ENCODE peak calls at places on chromosomes 12 and 14, in six cellular contexts. One of them, this sample, is unnamed.
A peak's percentile ranks its signal among the peaks of the same experiment; 100 is the strongest.

GRCh38 chr12:44511289-44511688 is 364.8 kb downstream of the NELL2 start:
- DNase-seq in HCT116: no peak
- DNase-seq in A673: no peak
- DNase-seq in dorsolateral prefrontal cortex: no peak
- DNase-seq in RWPE1: no peak
- DNase-seq in CD4-positive, alpha-beta T cell: no peak
- DNase-seq in this sample: no peak

GRCh38 chr12:27504506-27504905 is 19.5 kb upstream of the PPFIBP1 start:
- DNase-seq in HCT116: no peak
- DNase-seq in A673: no peak
- DNase-seq in dorsolateral prefrontal cortex: no peak
- DNase-seq in RWPE1: no peak
- DNase-seq in CD4-positive, alpha-beta T cell: no peak
- DNase-seq in this sample: no peak

GRCh38 chr12:59834659-59835474 is 239.0 kb downstream of the SLC16A7 start:
- DNase-seq in HCT116: peak; percentile 13
- DNase-seq in A673: peak; percentile 34
- DNase-seq in dorsolateral prefrontal cortex: no peak
- DNase-seq in RWPE1: no peak
- DNase-seq in CD4-positive, alpha-beta T cell: no peak
- DNase-seq in this sample: no peak

GRCh38 chr12:81811066-81811777 is 52.1 kb upstream of the PPFIA2 start:
- DNase-seq in HCT116: no peak
- DNase-seq in A673: peak; percentile 6
- DNase-seq in dorsolateral prefrontal cortex: no peak
- DNase-seq in RWPE1: no peak
- DNase-seq in CD4-positive, alpha-beta T cell: no peak
- DNase-seq in this sample: no peak

GRCh38 chr14:54713364-54713763 is 146.4 kb downstream of the SAMD4A start:
- DNase-seq in HCT116: no peak
- DNase-seq in A673: no peak
- DNase-seq in dorsolateral prefrontal cortex: no peak
- DNase-seq in RWPE1: no peak
- DNase-seq in CD4-positive, alpha-beta T cell: no peak
- DNase-seq in this sample: no peak

GRCh38 chr12:3928538-3929220 is 55.5 kb upstream of the PARP11 start:
- DNase-seq in HCT116: no peak
- DNase-seq in A673: no peak
- DNase-seq in dorsolateral prefrontal cortex: no peak
- DNase-seq in RWPE1: no peak
- DNase-seq in CD4-positive, alpha-beta T cell: no peak
- DNase-seq in this sample: no peak

GRCh38 chr14:101201535-101202125 is 298.1 kb upstream of the RTL1 start:
- DNase-seq in HCT116: no peak
- DNase-seq in A673: no peak
- DNase-seq in dorsolateral prefrontal cortex: no peak
- DNase-seq in RWPE1: no peak
- DNase-seq in CD4-positive, alpha-beta T cell: no peak
- DNase-seq in this sample: peak; percentile 32

GRCh38 chr12:51636986-51637385 is 46.0 kb downstream of the SCN8A start:
- DNase-seq in HCT116: no peak
- DNase-seq in A673: no peak
- DNase-seq in dorsolateral prefrontal cortex: no peak
- DNase-seq in RWPE1: no peak
- DNase-seq in CD4-positive, alpha-beta T cell: no peak
- DNase-seq in this sample: no peak

GRCh38 chr14:104813286-104813685 is 12.4 kb downstream of the ZBTB42 start:
- DNase-seq in HCT116: no peak
- DNase-seq in A673: no peak
- DNase-seq in dorsolateral prefrontal cortex: no peak
- DNase-seq in RWPE1: no peak
- DNase-seq in CD4-positive, alpha-beta T cell: no peak
- DNase-seq in this sample: no peak

GRCh38 chr12:6347367-6348338 is 5.8 kb upstream of the TNFRSF1A start:
- DNase-seq in HCT116: no peak
- DNase-seq in A673: no peak
- DNase-seq in dorsolateral prefrontal cortex: no peak
- DNase-seq in RWPE1: no peak
- DNase-seq in CD4-positive, alpha-beta T cell: no peak
- DNase-seq in this sample: peak; percentile 92

GRCh38 chr12:124916370-124917134 is 2.1 kb upstream of the UBC start:
- DNase-seq in HCT116: peak; percentile 90
- DNase-seq in A673: peak; percentile 77
- DNase-seq in dorsolateral prefrontal cortex: no peak
- DNase-seq in RWPE1: no peak
- DNase-seq in CD4-positive, alpha-beta T cell: no peak
- DNase-seq in this sample: peak; percentile 92

GRCh38 chr12:98595152-98595988 is 1.9 kb downstream of the SLC25A3 start:
- DNase-seq in HCT116: no peak
- DNase-seq in A673: peak; percentile 32
- DNase-seq in dorsolateral prefrontal cortex: no peak
- DNase-seq in RWPE1: peak; percentile 43
- DNase-seq in CD4-positive, alpha-beta T cell: no peak
- DNase-seq in this sample: no peak

GRCh38 chr14:66443158-66443695 is 42.9 kb upstream of the CCDC196 start:
- DNase-seq in HCT116: no peak
- DNase-seq in A673: no peak
- DNase-seq in dorsolateral prefrontal cortex: no peak
- DNase-seq in RWPE1: no peak
- DNase-seq in CD4-positive, alpha-beta T cell: no peak
- DNase-seq in this sample: no peak

GRCh38 chr14:90495357-90496276 is 98.8 kb downstream of the CALM1 start:
- DNase-seq in HCT116: no peak
- DNase-seq in A673: peak; percentile 79
- DNase-seq in dorsolateral prefrontal cortex: no peak
- DNase-seq in RWPE1: peak; percentile 67
- DNase-seq in CD4-positive, alpha-beta T cell: peak; percentile 45
- DNase-seq in this sample: no peak

GRCh38 chr12:114664661-114665320 is 19.2 kb downstream of the TBX3 start:
- DNase-seq in HCT116: no peak
- DNase-seq in A673: no peak
- DNase-seq in dorsolateral prefrontal cortex: no peak
- DNase-seq in RWPE1: no peak
- DNase-seq in CD4-positive, alpha-beta T cell: no peak
- DNase-seq in this sample: no peak

GRCh38 chr12:75852143-75852542 is 179.4 kb downstream of the PHLDA1 start:
- DNase-seq in HCT116: no peak
- DNase-seq in A673: peak; percentile 22
- DNase-seq in dorsolateral prefrontal cortex: no peak
- DNase-seq in RWPE1: peak; percentile 49
- DNase-seq in CD4-positive, alpha-beta T cell: no peak
- DNase-seq in this sample: no peak

GRCh38 chr12:10256064-10256463 is 43.4 kb downstream of the GABARAPL1 start:
- DNase-seq in HCT116: no peak
- DNase-seq in A673: no peak
- DNase-seq in dorsolateral prefrontal cortex: no peak
- DNase-seq in RWPE1: no peak
- DNase-seq in CD4-positive, alpha-beta T cell: no peak
- DNase-seq in this sample: no peak

DNA sequence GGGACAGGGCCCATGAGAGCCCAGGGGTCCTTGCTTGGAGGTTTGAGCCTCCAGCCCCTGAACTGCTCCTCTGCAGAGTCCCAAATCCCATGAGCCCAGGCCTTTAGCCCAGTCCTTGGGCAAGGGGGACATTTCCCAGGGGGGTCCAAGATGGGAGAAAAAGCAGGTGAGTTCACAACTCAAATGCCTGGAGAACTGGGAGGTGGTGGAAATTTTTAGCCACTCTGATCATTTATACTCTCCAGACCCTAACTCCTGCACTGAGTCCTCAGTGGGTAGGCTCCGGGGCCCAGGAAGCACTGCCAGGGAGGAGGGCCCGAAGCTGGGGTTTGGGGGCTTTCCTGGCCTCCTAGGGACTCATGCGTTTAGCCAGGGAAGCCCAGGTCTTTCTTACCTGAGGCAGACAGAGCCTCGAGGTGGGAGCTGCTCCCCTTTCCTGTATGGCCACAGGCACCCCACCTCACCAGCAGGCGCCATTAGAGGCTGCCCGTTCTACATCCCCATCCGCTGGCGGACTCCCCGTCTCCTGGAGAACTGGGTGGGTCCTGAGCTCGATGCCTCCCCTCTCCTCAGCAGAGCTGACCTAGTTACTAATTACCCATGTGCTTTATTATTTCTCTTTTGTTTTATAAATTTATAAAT is 998 bp downstream of the HNF1A start:
- DNase-seq in HCT116: no peak
- DNase-seq in A673: no peak
- DNase-seq in dorsolateral prefrontal cortex: no peak
- DNase-seq in RWPE1: no peak
- DNase-seq in CD4-positive, alpha-beta T cell: no peak
- DNase-seq in this sample: no peak
- H3K27ac ChIP-seq in HCT116: no peak overlapping the region
- H3K27ac ChIP-seq in A673: no peak overlapping the region
- H3K27ac ChIP-seq in dorsolateral prefrontal cortex: no peak overlapping the region
- H3K27ac ChIP-seq in RWPE1: no peak overlapping the region
- H3K27ac ChIP-seq in CD4-positive, alpha-beta T cell: no peak overlapping the region
- H3K27ac ChIP-seq in this sample: no peak overlapping the region

GRCh38 chr12:20350495-20350894 is 17.8 kb upstream of the PDE3A start:
- DNase-seq in HCT116: no peak
- DNase-seq in A673: peak; percentile 32
- DNase-seq in dorsolateral prefrontal cortex: no peak
- DNase-seq in RWPE1: no peak
- DNase-seq in CD4-positive, alpha-beta T cell: no peak
- DNase-seq in this sample: no peak
- H3K27ac ChIP-seq in HCT116: no peak overlapping the region
- H3K27ac ChIP-seq in A673: no peak overlapping the region
- H3K27ac ChIP-seq in dorsolateral prefrontal cortex: no peak overlapping the region
- H3K27ac ChIP-seq in RWPE1: no peak overlapping the region
- H3K27ac ChIP-seq in CD4-positive, alpha-beta T cell: no peak overlapping the region
- H3K27ac ChIP-seq in this sample: no peak overlapping the region

DNA sequence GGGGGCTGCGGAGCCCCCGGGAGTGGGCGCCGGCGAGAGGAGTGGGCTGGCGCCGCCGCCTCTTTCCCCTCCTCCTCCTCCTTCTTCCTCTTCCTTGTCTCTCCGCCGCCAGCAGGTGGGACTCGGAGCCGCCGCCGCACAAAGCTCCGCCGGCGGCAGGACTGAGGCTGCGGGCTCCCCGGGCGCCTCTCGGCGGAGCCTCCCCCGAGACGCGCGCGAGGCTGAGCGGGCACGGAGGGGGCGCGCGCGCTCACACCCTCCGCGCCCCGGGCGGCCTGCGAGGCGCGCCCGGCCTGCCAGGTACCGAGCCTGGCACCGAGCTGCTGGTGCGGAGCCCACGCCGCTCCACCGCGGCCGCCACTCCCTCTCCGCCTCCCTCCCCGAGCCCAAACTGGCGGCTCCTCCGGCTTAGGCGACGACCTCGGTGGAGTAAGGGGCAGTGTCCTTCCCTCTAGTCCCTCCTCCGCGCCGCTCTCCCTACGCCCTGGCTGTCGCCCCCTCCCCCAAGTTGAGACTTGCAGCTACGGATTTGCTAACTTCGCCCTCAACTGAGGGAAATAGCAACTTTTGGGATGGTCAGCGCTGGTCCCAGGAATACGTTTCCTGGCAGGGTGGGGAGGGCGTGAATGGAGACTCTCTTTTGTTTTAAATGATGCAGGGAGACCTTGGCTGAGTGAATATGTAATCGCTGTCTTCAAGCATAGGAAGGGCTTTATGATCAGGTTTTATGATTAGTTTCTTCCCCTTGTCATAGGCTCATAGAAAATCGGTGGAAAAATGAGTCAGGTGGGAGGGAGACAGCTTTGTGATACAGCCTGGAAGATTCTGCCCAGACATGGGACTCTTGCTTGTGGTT is 199.5 kb upstream of the CAND1 start:
- DNase-seq in HCT116: no peak
- DNase-seq in A673: peak; percentile 41
- DNase-seq in dorsolateral prefrontal cortex: no peak
- DNase-seq in RWPE1: no peak
- DNase-seq in CD4-positive, alpha-beta T cell: peak; percentile 19
- DNase-seq in this sample: no peak
- H3K27ac ChIP-seq in HCT116: no peak overlapping the region
- H3K27ac ChIP-seq in A673: no peak overlapping the region
- H3K27ac ChIP-seq in dorsolateral prefrontal cortex: no peak overlapping the region
- H3K27ac ChIP-seq in RWPE1: peak overlapping the region; percentile 87
- H3K27ac ChIP-seq in CD4-positive, alpha-beta T cell: no peak overlapping the region
- H3K27ac ChIP-seq in this sample: peak overlapping the region; percentile 65

GRCh38 chr14:77104393-77104792 is 6.3 kb downstream of the CIPC start:
- DNase-seq in HCT116: no peak
- DNase-seq in A673: no peak
- DNase-seq in dorsolateral prefrontal cortex: no peak
- DNase-seq in RWPE1: no peak
- DNase-seq in CD4-positive, alpha-beta T cell: no peak
- DNase-seq in this sample: no peak
- H3K27ac ChIP-seq in HCT116: no peak overlapping the region
- H3K27ac ChIP-seq in A673: no peak overlapping the region
- H3K27ac ChIP-seq in dorsolateral prefrontal cortex: peak overlapping the region; percentile 98
- H3K27ac ChIP-seq in RWPE1: no peak overlapping the region
- H3K27ac ChIP-seq in CD4-positive, alpha-beta T cell: no peak overlapping the region
- H3K27ac ChIP-seq in this sample: peak overlapping the region; percentile 96

DNA sequence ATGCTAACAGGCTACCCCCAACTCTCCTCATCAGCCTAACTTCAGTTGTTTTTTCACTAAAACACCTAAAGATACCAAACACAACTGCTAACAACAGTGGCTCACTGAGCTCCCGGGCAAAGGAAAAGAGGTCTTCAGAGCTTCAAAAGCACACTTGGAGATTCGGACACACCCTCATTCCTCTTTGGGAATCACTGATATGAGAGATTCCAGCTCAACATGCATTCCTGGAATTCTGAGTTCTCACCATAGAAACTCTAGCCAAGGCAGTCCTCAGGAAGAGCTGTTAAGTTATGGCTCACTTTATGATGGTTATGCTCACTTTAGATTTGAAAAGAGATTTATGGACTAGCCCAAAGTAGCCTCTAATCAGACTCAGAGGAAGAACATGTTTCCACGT is 40.1 kb downstream of the STXBP6 start:
- DNase-seq in HCT116: no peak
- DNase-seq in A673: no peak
- DNase-seq in dorsolateral prefrontal cortex: no peak
- DNase-seq in RWPE1: no peak
- DNase-seq in CD4-positive, alpha-beta T cell: no peak
- DNase-seq in this sample: no peak
- H3K27ac ChIP-seq in HCT116: no peak overlapping the region
- H3K27ac ChIP-seq in A673: no peak overlapping the region
- H3K27ac ChIP-seq in dorsolateral prefrontal cortex: no peak overlapping the region
- H3K27ac ChIP-seq in RWPE1: no peak overlapping the region
- H3K27ac ChIP-seq in CD4-positive, alpha-beta T cell: no peak overlapping the region
- H3K27ac ChIP-seq in this sample: no peak overlapping the region